ENCODE peak calls at places on chromosomes 1 and 21, in four cellular contexts. Y is endothelial cell of umbilical vein, L is cardiac fibroblast, X is fibroblast of lung. G is an unnamed sample.

GRCh38 chr1:113283914-113284313 is 106.4 kb upstream of the MAGI3 start:
- DNase-seq in X (peak), Y (no peak), L (no peak), G (no peak)

GRCh38 chr21:28336299-28336698 is 656.4 kb downstream of the LTN1 start:
- DNase-seq in Y (peak), L (peak), X (peak), G (peak)

GRCh38 chr1:11649624-11650330 is 4.5 kb downstream of the FBXO2 start:
- DNase-seq in L (no peak), Y (no peak), X (no peak), G (no peak)

GRCh38 chr21:15539376-15539775 is 190.4 kb upstream of the USP25 start:
- DNase-seq in L (no peak), X (no peak), Y (no peak), G (no peak)

GRCh38 chr1:172818841-172819527 is 160.1 kb downstream of the FASLG start:
- DNase-seq in X (peak), Y (no peak), L (peak), G (no peak)

GRCh38 chr21:42764443-42764760 is 111.0 kb downstream of the PDE9A start:
- DNase-seq in X (no peak), L (no peak), Y (no peak), G (no peak)

GRCh38 chr1:12618661-12619395 is 818 bp upstream of the DHRS3 start:
- DNase-seq in Y (peak), L (peak), X (peak), G (no peak)

GRCh38 chr1:201217146-201217545 is 26.5 kb downstream of the IGFN1 start:
- DNase-seq in X (no peak), L (no peak), Y (no peak), G (no peak)

GRCh38 chr1:182357177-182357576 is 34.4 kb downstream of the GLUL start:
- DNase-seq in L (no peak), Y (no peak), X (no peak), G (no peak)

GRCh38 chr21:46385846-46386725 is 62.1 kb downstream of the PCNT start:
- DNase-seq in X (no peak), Y (no peak), L (no peak), G (no peak)

GRCh38 chr1:25051504-25051903 is 121.4 kb upstream of the RUNX3 start:
- DNase-seq in L (no peak), X (no peak), Y (no peak), G (no peak)

GRCh38 chr1:39639333-39640130 is at the start of gene HEYL:
- DNase-seq in X (peak), L (peak), Y (no peak), G (no peak)

GRCh38 chr1:53948291-53948690 is 2.1 kb downstream of the LRRC42 start:
- DNase-seq in Y (no peak), X (no peak), L (no peak), G (no peak)

GRCh38 chr1:53951697-53952096 is 5.5 kb downstream of the LRRC42 start:
- DNase-seq in X (no peak), Y (no peak), L (no peak), G (no peak)

GRCh38 chr1:53949651-53950050 is 3.5 kb downstream of the LRRC42 start:
- DNase-seq in L (no peak), Y (no peak), X (no peak), G (no peak)

GRCh38 chr1:53947172-53947835 is 1.2 kb downstream of the LRRC42 start:
- DNase-seq in L (no peak), Y (no peak), X (no peak), G (no peak)

DNA sequence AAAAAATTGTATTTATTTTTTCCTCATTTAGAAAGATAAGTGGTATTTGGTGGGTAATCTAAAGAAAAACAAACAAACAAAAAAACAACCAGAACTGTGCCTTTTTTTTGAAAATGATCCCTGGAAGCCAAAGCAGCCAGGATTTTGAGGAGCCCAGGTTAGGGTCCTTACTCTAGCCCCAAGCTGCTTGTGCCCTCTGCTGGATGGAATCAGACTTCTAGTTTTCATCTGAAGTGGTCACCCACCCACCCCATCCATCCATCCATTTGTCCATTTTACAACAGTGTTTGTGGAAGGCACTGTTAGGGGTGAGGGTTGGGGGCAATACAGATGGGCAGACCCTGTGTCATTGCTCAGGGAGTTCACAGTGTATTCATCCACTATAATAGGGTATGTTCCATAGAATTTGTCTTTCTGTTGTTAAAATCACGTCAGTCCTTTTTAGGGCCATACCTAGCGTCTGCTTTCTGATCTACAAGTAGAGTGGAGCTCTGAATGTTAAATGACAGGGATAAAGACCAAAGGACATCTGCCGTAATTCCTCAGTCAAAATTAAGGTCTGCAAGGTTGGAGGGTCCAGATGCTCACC is 3.0 kb downstream of the LRRC42 start:
- DNase-seq in X (peak), Y (peak), L (peak), G (no peak)
- TF ChIP-seq CTCF in X (peak), Y (peak), L (peak), G (peak)

GRCh38 chr1:23367791-23368561 is 1.7 kb downstream of the ZNF436 start:
- DNase-seq in Y (peak), X (peak), L (peak), G (peak)

GRCh38 chr1:23366146-23366545 is 3.5 kb downstream of the ZNF436 start:
- DNase-seq in L (no peak), X (no peak), Y (no peak), G (no peak)

GRCh38 chr1:23367451-23367790 is 2.2 kb downstream of the ZNF436 start:
- DNase-seq in Y (no peak), X (peak), L (no peak), G (no peak)

GRCh38 chr1:23368562-23369334 is 888 bp downstream of the ZNF436 start:
- DNase-seq in X (peak), Y (peak), L (peak), G (peak)

DNA sequence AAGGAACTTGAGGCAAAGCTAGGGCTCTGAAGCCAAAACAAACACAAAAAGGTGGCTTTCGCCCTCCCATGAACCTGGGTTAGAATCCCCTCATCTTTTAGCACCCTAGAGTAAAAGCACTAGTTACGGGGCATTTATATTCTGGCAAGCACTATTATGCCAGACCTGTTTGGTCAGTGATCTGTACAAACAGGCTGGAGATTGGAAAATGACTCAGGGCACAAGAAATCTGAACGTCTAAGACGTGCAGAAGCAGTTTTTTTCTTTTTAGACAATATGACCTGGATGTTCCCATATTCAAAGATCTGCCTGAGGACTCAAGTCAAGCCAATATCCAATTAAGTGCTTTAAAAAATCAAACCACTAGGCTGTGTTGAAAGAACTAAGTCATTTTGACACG is 3.0 kb downstream of the ZNF436 start:
- DNase-seq in Y (no peak), L (no peak), X (peak), G (no peak)
- H3K4me3 ChIP-seq in Y (no peak), L (no peak), X (no peak), G (no peak)

GRCh38 chr1:85297538-85297854 is 21.1 kb upstream of the BCL10 start:
- DNase-seq in Y (no peak), L (no peak), X (no peak), G (no peak)
- TF ChIP-seq CTCF in Y (no peak), L (no peak), X (no peak), G (no peak)

GRCh38 chr1:180921891-180922636 is 9.4 kb downstream of the KIAA1614 start:
- DNase-seq in L (no peak), X (peak), Y (no peak), G (no peak)
- H3K4me3 ChIP-seq in L (no peak), X (no peak), Y (no peak), G (no peak)

DNA sequence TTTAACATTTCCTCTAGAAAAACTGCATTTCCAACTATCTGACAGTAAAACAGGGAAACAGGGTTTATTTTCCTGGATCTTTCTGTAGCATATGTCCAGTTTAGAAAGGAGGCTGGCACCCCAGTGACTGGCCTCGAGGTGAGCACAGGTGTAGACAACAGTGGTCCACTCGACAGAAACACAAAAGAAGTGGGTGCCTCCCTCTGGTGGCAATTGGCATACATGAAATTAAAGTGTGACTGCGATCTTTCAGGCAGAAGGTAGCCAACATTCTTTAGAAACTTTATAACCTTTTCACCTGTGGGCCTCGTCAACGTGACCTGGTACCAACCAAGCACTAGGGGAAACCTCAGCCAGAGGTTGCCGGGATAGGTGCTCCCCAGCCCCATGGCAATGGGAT is 44.0 kb downstream of the PCP4 start:
- DNase-seq in L (no peak), X (no peak), Y (no peak), G (no peak)
- TF ChIP-seq CTCF in L (no peak), X (no peak), Y (no peak), G (no peak)

GRCh38 chr1:75131593-75132420 is 2.4 kb upstream of the LHX8 start:
- DNase-seq in X (no peak), Y (no peak), L (no peak), G (no peak)
- H3K4me3 ChIP-seq in X (no peak), Y (no peak), L (no peak), G (no peak)

DNA sequence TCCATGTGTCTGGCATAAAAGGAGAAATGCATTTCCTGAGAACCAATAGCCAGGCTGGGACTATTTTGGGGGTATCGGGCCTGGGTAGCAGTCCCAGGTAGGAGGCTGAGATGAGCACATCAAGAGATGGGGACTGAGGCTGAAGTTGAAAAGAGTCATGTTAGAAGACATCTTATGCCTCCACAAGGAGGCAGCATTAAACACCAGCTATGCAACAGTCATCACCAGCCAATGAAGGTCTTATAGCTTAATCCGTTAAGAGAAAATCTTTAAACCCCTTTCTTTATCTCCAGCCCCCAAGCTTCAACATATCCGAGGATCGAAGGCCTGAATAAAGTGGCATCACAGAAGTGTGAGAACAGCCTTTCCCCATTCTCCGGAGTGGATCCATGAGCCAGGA is 640.7 kb upstream of the PTBP2 start:
- DNase-seq in Y (no peak), X (peak), L (peak), G (no peak)
- TF ChIP-seq CTCF in Y (no peak), X (no peak), L (no peak), G (peak)

GRCh38 chr1:38014171-38014570 is 1.6 kb downstream of the UTP11 start:
- DNase-seq in X (no peak), Y (no peak), L (no peak), G (no peak)
- H3K4me3 ChIP-seq in X (peak), Y (no peak), L (no peak), G (peak)

GRCh38 chr1:224617410-224618361 is 1.6 kb downstream of the CNIH3 start:
- DNase-seq in L (no peak), X (peak), Y (no peak), G (no peak)
- TF ChIP-seq CTCF in L (no peak), X (no peak), Y (no peak), G (no peak)

G was measured in AG04450.